ENCODE peak calls at places on chromosomes 2 and 18, in eight cellular contexts. Q, I, R, F, D, C, P and N are unnamed samples.
A peak's percentile ranks its signal among the peaks of the same experiment; 100 is the strongest.

GRCh38 chr2:215360596-215360995 is 48.7 kb downstream of the ATIC start:
- DNase-seq in Q (no peak), I (no peak), R (no peak), F (no peak), D (no peak), C (no peak), P (no peak), N (no peak)

GRCh38 chr2:42091671-42092070 is 43.9 kb downstream of the PKDCC start:
- DNase-seq in Q (no peak), I (no peak), R (no peak), F (no peak), D (no peak), C (no peak), P (no peak), N (no peak)

GRCh38 chr18:35415511-35416427 is 38.6 kb upstream of the ZNF396 start:
- DNase-seq in Q (no peak), I (no peak), R (no peak), F (no peak), D (peak; percentile 32), C (no peak), P (no peak), N (no peak)

GRCh38 chr18:76395609-76396008 is 99.4 kb downstream of the ZNF516 start:
- DNase-seq in Q (no peak), I (no peak), R (no peak), F (no peak), D (no peak), C (no peak), P (no peak), N (no peak)

GRCh38 chr18:63267990-63268721 is 51.4 kb downstream of the BCL2 start:
- DNase-seq in Q (no peak), I (peak; percentile 59), R (no peak), F (no peak), D (no peak), C (no peak), P (no peak), N (no peak)

GRCh38 chr18:28398491-28398890 is 221.6 kb upstream of the CDH2 start:
- DNase-seq in Q (no peak), I (no peak), R (no peak), F (no peak), D (no peak), C (no peak), P (no peak), N (no peak)

GRCh38 chr2:173713904-173714555 is 251.1 kb downstream of the SP3 start:
- DNase-seq in Q (no peak), I (no peak), R (no peak), F (no peak), D (no peak), C (no peak), P (no peak), N (no peak)

GRCh38 chr2:238854699-238855111 is 6.8 kb downstream of the TWIST2 start:
- DNase-seq in Q (no peak), I (peak; percentile 46), R (no peak), F (no peak), D (no peak), C (no peak), P (no peak), N (no peak)

GRCh38 chr2:140600116-140600515 is 1530.7 kb downstream of the LRP1B start:
- DNase-seq in Q (no peak), I (peak; percentile 87), R (no peak), F (no peak), D (no peak), C (peak; percentile 9), P (peak; percentile 68), N (peak; percentile 30)

GRCh38 chr2:22276696-22277095 is 1108.3 kb upstream of the KLHL29 start:
- DNase-seq in Q (no peak), I (no peak), R (no peak), F (no peak), D (peak; percentile 8), C (no peak), P (no peak), N (no peak)

GRCh38 chr18:35949903-35950627 is 22.4 kb upstream of the RMP24 start:
- DNase-seq in Q (peak; percentile 79), I (peak; percentile 82), R (peak; percentile 87), F (peak; percentile 42), D (peak; percentile 50), C (no peak), P (peak; percentile 47), N (no peak)

GRCh38 chr2:104890092-104890393 is 36.1 kb downstream of the POU3F3 start:
- DNase-seq in Q (no peak), I (no peak), R (no peak), F (no peak), D (no peak), C (no peak), P (no peak), N (no peak)

GRCh38 chr2:136288249-136288648 is 170.3 kb upstream of the CXCR4 start:
- DNase-seq in Q (no peak), I (no peak), R (no peak), F (no peak), D (no peak), C (no peak), P (no peak), N (no peak)

GRCh38 chr18:7657937-7658336 is 90.8 kb downstream of the PTPRM start:
- DNase-seq in Q (no peak), I (no peak), R (no peak), F (no peak), D (no peak), C (no peak), P (no peak), N (no peak)

GRCh38 chr2:231713738-231714638 is 5.7 kb downstream of the PTMA start:
- DNase-seq in Q (peak; percentile 96), I (peak; percentile 94), R (peak; percentile 81), F (peak; percentile 57), D (peak; percentile 96), C (no peak), P (peak; percentile 92), N (peak; percentile 79)